ENCODE peak calls at places on chromosomes 5 and 9, in four cellular contexts. V is HFF-Myc, I is A549, F is fibroblast of pulmonary artery. W is an unnamed sample.

GRCh38 chr9:110579763-110580255 is 268 bp upstream of the SVEP1 start:
- DNase-seq in V (peak; percentile 83), I (peak; percentile 16), F (peak; percentile 55), W (peak; percentile 27)

GRCh38 chr5:149903441-149903840 is 41.2 kb downstream of the PDE6A start:
- DNase-seq in V (no peak), I (no peak), F (no peak), W (no peak)

GRCh38 chr5:26847041-26847736 is 191.2 kb downstream of the CDH9 start:
- DNase-seq in V (no peak), I (peak; percentile 15), F (peak; percentile 5), W (no peak)

GRCh38 chr9:116494815-116495634 is 192.1 kb upstream of the TRIM32 start:
- DNase-seq in V (no peak), I (no peak), F (no peak), W (peak; percentile 9)

GRCh38 chr9:110980261-110980660 is 58.0 kb downstream of the LPAR1 start:
- DNase-seq in V (no peak), I (no peak), F (no peak), W (no peak)

GRCh38 chr9:88400021-88400420 is 11.8 kb downstream of the SPIN1 start:
- DNase-seq in V (peak; percentile 17), I (no peak), F (peak; percentile 66), W (no peak)

GRCh38 chr5:132006331-132007120 is 4.9 kb downstream of the ACSL6 start:
- DNase-seq in V (no peak), I (no peak), F (no peak), W (no peak)

GRCh38 chr9:98075332-98075805 is 18.8 kb downstream of the NANS start:
- DNase-seq in V (no peak), I (no peak), F (peak; percentile 72), W (no peak)

GRCh38 chr9:134895849-134896833 is 15.5 kb downstream of the FCN2 start:
- DNase-seq in V (peak; percentile 86), I (peak; percentile 72), F (peak; percentile 86), W (peak; percentile 52)

GRCh38 chr9:118230319-118230718 is 526.1 kb downstream of the TLR4 start:
- DNase-seq in V (no peak), I (no peak), F (no peak), W (no peak)

GRCh38 chr9:26308328-26308727 is 584.3 kb downstream of the CAAP1 start:
- DNase-seq in V (no peak), I (no peak), F (peak; percentile 19), W (no peak)

GRCh38 chr5:159041754-159042153 is 58.0 kb downstream of the EBF1 start:
- DNase-seq in V (no peak), I (no peak), F (no peak), W (no peak)

GRCh38 chr9:117178596-117179111 is 236.2 kb downstream of the ASTN2 start:
- DNase-seq in V (no peak), I (no peak), F (no peak), W (no peak)

GRCh38 chr9:125049212-125049611 is 94.1 kb downstream of the SCAI start:
- DNase-seq in V (no peak), I (no peak), F (no peak), W (no peak)

GRCh38 chr9:23493219-23493618 is 332.8 kb downstream of the ELAVL2 start:
- DNase-seq in V (no peak), I (no peak), F (no peak), W (no peak)

GRCh38 chr9:38319496-38320173 is 72.9 kb upstream of the ALDH1B1 start:
- DNase-seq in V (no peak), I (no peak), F (no peak), W (no peak)

GRCh38 chr5:53323943-53324642 is 156.3 kb upstream of the FST start:
- DNase-seq in V (no peak), I (no peak), F (no peak), W (no peak)

GRCh38 chr9:88076286-88077070 is 61.8 kb downstream of the SPATA31C2 start:
- DNase-seq in V (no peak), I (peak; percentile 87), F (peak; percentile 74), W (peak; percentile 81)

GRCh38 chr5:83348281-83348780 is 123.2 kb upstream of the VCAN start:
- DNase-seq in V (no peak), I (no peak), F (no peak), W (no peak)

GRCh38 chr9:125260564-125260963 is 1.1 kb upstream of the GAPVD1 start:
- DNase-seq in V (no peak), I (no peak), F (no peak), W (no peak)

GRCh38 chr9:16653491-16654407 is 216.7 kb downstream of the BNC2 start:
- DNase-seq in V (no peak), I (no peak), F (peak; percentile 33), W (peak; percentile 13)

GRCh38 chr5:138138949-138139775 is at the start of gene NME5:
- DNase-seq in V (no peak), I (no peak), F (peak; percentile 69), W (peak; percentile 61)

GRCh38 chr9:722388-722980 is 119.0 kb upstream of the DMRT1 start:
- DNase-seq in V (no peak), I (no peak), F (no peak), W (no peak)

GRCh38 chr9:127751269-127752054 is 16.4 kb upstream of the TOR2A start:
- DNase-seq in V (no peak), I (no peak), F (peak; percentile 42), W (no peak)

GRCh38 chr5:522899-523657 is 1.2 kb downstream of the SLC9A3 start:
- DNase-seq in V (no peak), I (peak; percentile 35), F (no peak), W (no peak)
- H3K4me3 ChIP-seq in V (no peak overlapping the region), I (peak overlapping the region; percentile 44), F (no peak overlapping the region), W (peak overlapping the region; percentile 36)

DNA sequence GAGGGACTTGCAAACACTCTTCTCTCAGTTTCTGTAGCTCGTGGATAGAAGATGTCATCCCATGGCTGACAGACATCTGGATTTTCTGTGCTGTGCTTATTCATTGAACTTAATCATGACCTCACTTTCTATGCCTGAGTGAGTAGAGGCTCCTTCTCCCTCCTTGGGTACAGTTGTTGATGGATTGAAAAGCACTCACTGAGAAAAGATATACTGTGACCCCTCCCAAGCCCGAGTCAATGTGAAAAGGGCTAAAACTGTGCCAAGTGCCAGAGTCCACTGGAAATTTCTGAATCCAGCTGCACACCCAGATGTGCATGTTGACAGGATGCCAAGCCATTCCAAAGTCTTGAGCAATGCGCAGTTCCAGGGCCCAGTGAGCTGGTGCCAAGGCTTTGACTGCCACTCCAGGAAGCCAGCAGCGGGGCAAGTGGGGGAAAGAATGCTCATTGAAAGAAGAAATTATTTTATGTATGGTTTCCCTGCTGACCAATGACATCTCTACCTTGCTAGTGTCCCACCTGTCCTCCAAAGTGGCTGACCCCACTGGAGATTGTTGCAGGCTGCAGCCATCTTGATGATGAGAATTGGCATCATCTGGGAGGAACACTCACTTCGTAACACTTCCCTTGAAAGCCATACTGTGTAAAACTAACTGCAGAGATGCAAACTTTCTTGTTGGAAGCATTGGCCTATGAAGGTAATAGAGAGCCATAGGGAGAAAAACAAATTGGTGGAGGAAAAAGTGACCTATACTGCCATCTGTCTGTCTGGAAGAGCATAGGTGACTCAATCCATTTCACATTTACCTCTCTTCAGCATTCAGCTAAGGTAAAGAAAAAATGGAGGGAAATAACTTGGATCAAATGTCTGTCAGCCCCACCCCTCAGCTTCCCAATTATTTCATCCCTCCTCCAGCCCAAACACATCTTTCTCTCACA is 473.2 kb downstream of the NTRK2 start:
- DNase-seq in V (peak; percentile 12), I (peak; percentile 3), F (peak; percentile 3), W (peak; percentile 15)
- H3K4me3 ChIP-seq in V (no peak overlapping the region), I (no peak overlapping the region), F (no peak overlapping the region), W (no peak overlapping the region)

GRCh38 chr5:139667001-139667729 is 19.0 kb downstream of the CXXC5 start:
- DNase-seq in V (no peak), I (no peak), F (no peak), W (no peak)
- H3K4me3 ChIP-seq in V (no peak overlapping the region), I (no peak overlapping the region), F (no peak overlapping the region), W (no peak overlapping the region)

GRCh38 chr9:101485873-101486692 is 47.6 kb upstream of the RNF20 start:
- DNase-seq in V (no peak), I (peak; percentile 58), F (peak; percentile 7), W (peak; percentile 26)
- H3K4me3 ChIP-seq in V (peak overlapping the region; percentile 67), I (peak overlapping the region; percentile 73), F (peak overlapping the region; percentile 53), W (peak overlapping the region; percentile 84)

GRCh38 chr9:89414670-89415069 is 83.2 kb downstream of the SEMA4D start:
- DNase-seq in V (no peak), I (no peak), F (no peak), W (no peak)
- H3K4me3 ChIP-seq in V (no peak overlapping the region), I (no peak overlapping the region), F (no peak overlapping the region), W (no peak overlapping the region)

W was measured in heart right ventricle.